ENCODE peak calls at places on chromosome 1, in four cellular contexts. Q is GM12891, T is stomach, U is prostate gland. M is an unnamed sample.

GRCh38 chr1:171654705-171655214 is 2.3 kb upstream of the MYOC start:
- DNase-seq in Q (no peak), T (no peak), U (no peak), M (no peak)

GRCh38 chr1:29896791-29897725 is 660.7 kb downstream of the PTPRU start:
- DNase-seq in Q (no peak), T (no peak), U (no peak), M (no peak)

GRCh38 chr1:40784141-40784770 is 669 bp downstream of the KCNQ4 start:
- DNase-seq in Q (peak; percentile 61), T (peak; percentile 32), U (no peak), M (peak; percentile 87)

GRCh38 chr1:168088511-168089325 is 48.0 kb downstream of the GPR161 start:
- DNase-seq in Q (no peak), T (no peak), U (no peak), M (no peak)

GRCh38 chr1:226632922-226633351 is 84.4 kb downstream of the STUM start:
- DNase-seq in Q (no peak), T (no peak), U (no peak), M (peak; percentile 56)

GRCh38 chr1:226950875-226951274 is 10.8 kb downstream of the COQ8A start:
- DNase-seq in Q (no peak), T (no peak), U (no peak), M (no peak)

GRCh38 chr1:61605607-61606321 is 119.2 kb downstream of the TM2D1 start:
- DNase-seq in Q (no peak), T (no peak), U (no peak), M (no peak)

GRCh38 chr1:114330451-114330983 is 176.8 kb upstream of the SYT6 start:
- DNase-seq in Q (no peak), T (no peak), U (no peak), M (no peak)

GRCh38 chr1:17089496-17089895 is 29.8 kb downstream of the PADI2 start:
- DNase-seq in Q (no peak), T (no peak), U (no peak), M (no peak)

GRCh38 chr1:76867342-76868130 is at the start of gene ST6GALNAC5:
- DNase-seq in Q (peak; percentile 10), T (no peak), U (no peak), M (no peak)

GRCh38 chr1:7561331-7561921 is 209.7 kb upstream of the VAMP3 start:
- DNase-seq in Q (peak; percentile 60), T (no peak), U (no peak), M (no peak)

GRCh38 chr1:214660900-214661299 is 57.9 kb downstream of the CENPF start:
- DNase-seq in Q (no peak), T (peak; percentile 46), U (no peak), M (no peak)

GRCh38 chr1:167297222-167298214 is 76.8 kb downstream of the POU2F1 start:
- DNase-seq in Q (no peak), T (peak; percentile 49), U (no peak), M (peak; percentile 75)

DNA sequence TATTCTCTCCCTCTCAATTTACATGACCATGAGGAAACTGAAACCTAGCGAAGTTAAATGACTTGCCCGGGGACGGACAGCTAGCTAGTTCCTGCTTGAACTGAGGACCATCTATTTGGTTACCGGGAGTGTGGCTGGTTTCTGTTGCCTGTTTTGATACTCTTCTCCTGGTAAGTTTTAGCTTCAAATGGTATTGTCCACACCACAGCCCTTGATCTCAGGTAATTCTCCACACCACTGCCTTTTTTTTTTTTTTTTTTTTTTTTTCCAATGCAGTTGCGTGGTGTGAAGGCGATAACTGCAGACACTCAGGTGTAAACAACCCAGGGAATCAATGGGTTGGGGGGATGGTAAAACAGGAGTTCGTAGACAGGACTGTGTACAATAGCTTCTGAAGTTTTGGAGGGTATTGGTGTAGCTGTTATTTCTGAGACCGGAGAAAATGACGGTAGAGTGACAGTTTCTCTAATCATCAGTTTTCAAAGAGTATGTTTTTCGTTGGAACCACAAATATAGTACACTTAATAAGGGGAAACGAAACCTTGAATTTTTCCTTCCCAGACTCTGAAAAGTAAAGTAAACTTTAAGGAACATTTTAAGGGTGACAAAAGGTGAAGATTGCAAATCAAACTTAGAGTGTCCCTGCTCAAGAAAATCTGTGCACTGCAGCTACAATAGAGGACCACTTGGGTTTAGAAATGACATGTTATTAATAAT is 125.3 kb upstream of the CACYBP start:
- DNase-seq in Q (no peak), T (peak; percentile 52), U (no peak), M (peak; percentile 35)
- TF ChIP-seq POLR2AphosphoS5 in Q (no peak), T (no peak), U (no peak), M (no peak)

GRCh38 chr1:154857441-154858215 is 12.5 kb downstream of the KCNN3 start:
- DNase-seq in Q (no peak), T (no peak), U (no peak), M (no peak)

GRCh38 chr1:154859151-154859785 is 10.8 kb downstream of the KCNN3 start:
- DNase-seq in Q (no peak), T (no peak), U (no peak), M (no peak)

GRCh38 chr1:154860154-154860870 is 9.8 kb downstream of the KCNN3 start:
- DNase-seq in Q (peak; percentile 46), T (no peak), U (no peak), M (no peak)

GRCh38 chr1:154861607-154862094 is 8.4 kb downstream of the KCNN3 start:
- DNase-seq in Q (no peak), T (no peak), U (no peak), M (no peak)

GRCh38 chr1:154859786-154860153 is 10.3 kb downstream of the KCNN3 start:
- DNase-seq in Q (no peak), T (no peak), U (no peak), M (peak; percentile 75)
- TF ChIP-seq POLR2AphosphoS5 in Q (no peak), T (no peak), U (no peak), M (no peak)

GRCh38 chr1:27342391-27342777 is 562 bp downstream of the SYTL1 start:
- DNase-seq in Q (no peak), T (no peak), U (no peak), M (no peak)

GRCh38 chr1:27341525-27342252 is at the start of gene SYTL1:
- DNase-seq in Q (peak; percentile 86), T (peak; percentile 82), U (peak; percentile 72), M (peak; percentile 90)

GRCh38 chr1:27343639-27344025 is 1.8 kb downstream of the SYTL1 start:
- DNase-seq in Q (no peak), T (no peak), U (no peak), M (no peak)

GRCh38 chr1:27345272-27345671 is 3.5 kb downstream of the SYTL1 start:
- DNase-seq in Q (no peak), T (no peak), U (no peak), M (no peak)

GRCh38 chr1:27342778-27343638 is 1.2 kb downstream of the SYTL1 start:
- DNase-seq in Q (peak; percentile 58), T (peak; percentile 81), U (peak; percentile 81), M (peak; percentile 87)
- TF ChIP-seq POLR2AphosphoS5 in Q (no peak), T (peak; percentile 44), U (peak; percentile 53), M (peak; percentile 13)

GRCh38 chr1:183129921-183130675 is 56.0 kb upstream of the LAMC2 start:
- DNase-seq in Q (no peak), T (no peak), U (no peak), M (no peak)
- TF ChIP-seq POLR2AphosphoS5 in Q (no peak), T (no peak), U (no peak), M (no peak)

GRCh38 chr1:143553627-143554026 is 418.2 kb downstream of the FAM72C start:
- DNase-seq in Q (no peak), T (no peak), U (no peak), M (no peak)
- TF ChIP-seq POLR2AphosphoS5 in Q (no peak), T (no peak), U (no peak), M (no peak)

GRCh38 chr1:155975375-155976061 is 2.8 kb downstream of the ARHGEF2 start:
- DNase-seq in Q (no peak), T (no peak), U (no peak), M (no peak)

GRCh38 chr1:155974208-155975165 is 3.9 kb downstream of the ARHGEF2 start:
- DNase-seq in Q (no peak), T (no peak), U (no peak), M (no peak)

GRCh38 chr1:155977607-155978324 is 581 bp downstream of the ARHGEF2 start:
- DNase-seq in Q (peak; percentile 54), T (no peak), U (peak; percentile 26), M (peak; percentile 88)

GRCh38 chr1:155976913-155977606 is 1.3 kb downstream of the ARHGEF2 start:
- DNase-seq in Q (no peak), T (no peak), U (no peak), M (no peak)

DNA sequence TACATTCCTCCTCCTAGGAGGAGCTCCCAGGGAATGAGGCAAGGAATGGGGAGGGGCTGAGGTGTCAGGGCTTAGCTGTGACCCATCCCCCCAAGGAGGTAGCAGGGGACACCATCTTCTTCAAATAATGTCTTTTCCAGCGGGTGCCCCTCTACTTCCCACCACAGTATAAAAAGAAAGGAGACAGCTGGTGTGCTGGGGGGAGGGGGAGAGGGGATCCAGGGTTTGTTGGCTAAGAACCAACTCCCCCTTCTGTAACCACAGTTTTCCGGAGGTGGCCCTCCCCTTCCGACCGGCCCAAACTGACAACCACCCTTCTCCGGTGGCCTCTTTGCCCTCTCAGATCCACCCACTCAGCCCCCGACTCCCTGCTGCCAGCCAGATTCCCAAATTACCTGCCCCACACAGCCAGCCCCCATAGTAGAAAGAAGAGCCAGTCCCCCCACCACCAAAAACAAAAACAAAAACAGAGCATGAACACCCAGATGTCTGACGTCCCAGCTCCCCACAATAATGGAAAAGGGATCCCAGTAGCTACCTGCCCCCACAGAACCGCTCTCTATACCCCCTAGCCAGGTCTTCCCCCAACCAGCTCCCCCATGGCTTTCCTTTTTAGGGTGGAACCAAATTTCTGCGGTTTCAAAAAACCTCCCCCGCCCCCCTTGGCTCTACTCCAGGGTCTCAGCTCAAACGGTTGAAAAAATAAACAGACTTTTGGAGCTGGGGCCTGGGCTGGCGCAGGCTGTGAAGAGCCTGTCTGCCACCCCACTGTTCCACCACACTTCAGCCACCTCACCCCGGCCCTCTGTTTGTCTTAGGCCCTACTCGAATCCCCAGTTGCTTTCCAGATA is 2.1 kb downstream of the ARHGEF2 start:
- DNase-seq in Q (no peak), T (peak; percentile 59), U (peak; percentile 38), M (no peak)
- TF ChIP-seq POLR2AphosphoS5 in Q (no peak), T (no peak), U (no peak), M (no peak)

M was measured in upper lobe of left lung.